ENCODE peak calls at places on chromosomes 12 and 14, in seven cellular contexts. One of them, this sample, is unnamed.

GRCh38 chr12:118983147-118983824 is 1.9 kb downstream of the SRRM4 start:
- DNase-seq in transverse colon: no peak
- DNase-seq in breast epithelium: no peak
- DNase-seq in HCT116: no peak
- DNase-seq in sigmoid colon: no peak
- DNase-seq in K562: no peak
- DNase-seq in GM12878: no peak
- DNase-seq in this sample: no peak

GRCh38 chr14:28468191-28469151 is 298.1 kb upstream of the FOXG1 start:
- DNase-seq in transverse colon: no peak
- DNase-seq in breast epithelium: no peak
- DNase-seq in HCT116: no peak
- DNase-seq in sigmoid colon: no peak
- DNase-seq in K562: no peak
- DNase-seq in GM12878: no peak
- DNase-seq in this sample: no peak

GRCh38 chr14:105026789-105027563 is 6.1 kb upstream of the CDCA4 start:
- DNase-seq in transverse colon: no peak
- DNase-seq in breast epithelium: no peak
- DNase-seq in HCT116: peak
- DNase-seq in sigmoid colon: no peak
- DNase-seq in K562: no peak
- DNase-seq in GM12878: no peak
- DNase-seq in this sample: no peak

GRCh38 chr14:64634558-64634957 is 69.7 kb upstream of the PLEKHG3 start:
- DNase-seq in transverse colon: no peak
- DNase-seq in breast epithelium: no peak
- DNase-seq in HCT116: no peak
- DNase-seq in sigmoid colon: peak
- DNase-seq in K562: no peak
- DNase-seq in GM12878: no peak
- DNase-seq in this sample: no peak

GRCh38 chr14:102795060-102795925 is 18.0 kb downstream of the TRAF3 start:
- DNase-seq in transverse colon: peak
- DNase-seq in breast epithelium: no peak
- DNase-seq in HCT116: no peak
- DNase-seq in sigmoid colon: peak
- DNase-seq in K562: no peak
- DNase-seq in GM12878: no peak
- DNase-seq in this sample: no peak

GRCh38 chr12:10304161-10304574 is 3.5 kb upstream of the KLRD1 start:
- DNase-seq in transverse colon: no peak
- DNase-seq in breast epithelium: no peak
- DNase-seq in HCT116: no peak
- DNase-seq in sigmoid colon: no peak
- DNase-seq in K562: no peak
- DNase-seq in GM12878: no peak
- DNase-seq in this sample: no peak

GRCh38 chr12:68245071-68246021 is 8.1 kb downstream of the IL22 start:
- DNase-seq in transverse colon: no peak
- DNase-seq in breast epithelium: no peak
- DNase-seq in HCT116: no peak
- DNase-seq in sigmoid colon: no peak
- DNase-seq in K562: no peak
- DNase-seq in GM12878: no peak
- DNase-seq in this sample: no peak

GRCh38 chr12:77124767-77125166 is 59.4 kb upstream of the E2F7 start:
- DNase-seq in transverse colon: no peak
- DNase-seq in breast epithelium: no peak
- DNase-seq in HCT116: no peak
- DNase-seq in sigmoid colon: no peak
- DNase-seq in K562: no peak
- DNase-seq in GM12878: no peak
- DNase-seq in this sample: no peak

GRCh38 chr12:64780531-64781373 is 21.5 kb upstream of the GNS start:
- DNase-seq in transverse colon: peak
- DNase-seq in breast epithelium: no peak
- DNase-seq in HCT116: no peak
- DNase-seq in sigmoid colon: peak
- DNase-seq in K562: peak
- DNase-seq in GM12878: no peak
- DNase-seq in this sample: peak

GRCh38 chr14:77580964-77581505 is 35.4 kb downstream of the SPTLC2 start:
- DNase-seq in transverse colon: no peak
- DNase-seq in breast epithelium: no peak
- DNase-seq in HCT116: no peak
- DNase-seq in sigmoid colon: no peak
- DNase-seq in K562: no peak
- DNase-seq in GM12878: peak
- DNase-seq in this sample: peak

GRCh38 chr14:22657861-22658260 is 13.7 kb upstream of the OR6J1 start:
- DNase-seq in transverse colon: no peak
- DNase-seq in breast epithelium: no peak
- DNase-seq in HCT116: no peak
- DNase-seq in sigmoid colon: no peak
- DNase-seq in K562: no peak
- DNase-seq in GM12878: no peak
- DNase-seq in this sample: no peak

GRCh38 chr12:51895378-51896135 is 7.7 kb downstream of the ANKRD33 start:
- DNase-seq in transverse colon: no peak
- DNase-seq in breast epithelium: no peak
- DNase-seq in HCT116: no peak
- DNase-seq in sigmoid colon: peak
- DNase-seq in K562: no peak
- DNase-seq in GM12878: no peak
- DNase-seq in this sample: no peak

GRCh38 chr12:115213538-115213961 is 529.6 kb upstream of the TBX3 start:
- DNase-seq in transverse colon: no peak
- DNase-seq in breast epithelium: no peak
- DNase-seq in HCT116: no peak
- DNase-seq in sigmoid colon: no peak
- DNase-seq in K562: no peak
- DNase-seq in GM12878: no peak
- DNase-seq in this sample: no peak

GRCh38 chr12:82912406-82912805 is 225.7 kb downstream of the TMTC2 start:
- DNase-seq in transverse colon: no peak
- DNase-seq in breast epithelium: no peak
- DNase-seq in HCT116: no peak
- DNase-seq in sigmoid colon: no peak
- DNase-seq in K562: no peak
- DNase-seq in GM12878: no peak
- DNase-seq in this sample: no peak

GRCh38 chr14:82075566-82075965 is 541.9 kb upstream of the SEL1L start:
- DNase-seq in transverse colon: no peak
- DNase-seq in breast epithelium: no peak
- DNase-seq in HCT116: no peak
- DNase-seq in sigmoid colon: no peak
- DNase-seq in K562: no peak
- DNase-seq in GM12878: no peak
- DNase-seq in this sample: no peak

GRCh38 chr12:57135487-57135886 is 7.2 kb downstream of the LRP1 start:
- DNase-seq in transverse colon: peak
- DNase-seq in breast epithelium: no peak
- DNase-seq in HCT116: no peak
- DNase-seq in sigmoid colon: peak
- DNase-seq in K562: no peak
- DNase-seq in GM12878: no peak
- DNase-seq in this sample: no peak

GRCh38 chr12:52645982-52646381 is 6.0 kb downstream of the KRT2 start:
- DNase-seq in transverse colon: no peak
- DNase-seq in breast epithelium: no peak
- DNase-seq in HCT116: no peak
- DNase-seq in sigmoid colon: no peak
- DNase-seq in K562: no peak
- DNase-seq in GM12878: no peak
- DNase-seq in this sample: no peak

GRCh38 chr14:94278732-94279131 is 14.3 kb downstream of the SERPINA10 start:
- DNase-seq in transverse colon: no peak
- DNase-seq in breast epithelium: no peak
- DNase-seq in HCT116: no peak
- DNase-seq in sigmoid colon: no peak
- DNase-seq in K562: no peak
- DNase-seq in GM12878: no peak
- DNase-seq in this sample: no peak

GRCh38 chr12:51351913-51352532 is 5.5 kb upstream of the CELA1 start:
- DNase-seq in transverse colon: peak
- DNase-seq in breast epithelium: no peak
- DNase-seq in HCT116: peak
- DNase-seq in sigmoid colon: no peak
- DNase-seq in K562: peak
- DNase-seq in GM12878: no peak
- DNase-seq in this sample: no peak

DNA sequence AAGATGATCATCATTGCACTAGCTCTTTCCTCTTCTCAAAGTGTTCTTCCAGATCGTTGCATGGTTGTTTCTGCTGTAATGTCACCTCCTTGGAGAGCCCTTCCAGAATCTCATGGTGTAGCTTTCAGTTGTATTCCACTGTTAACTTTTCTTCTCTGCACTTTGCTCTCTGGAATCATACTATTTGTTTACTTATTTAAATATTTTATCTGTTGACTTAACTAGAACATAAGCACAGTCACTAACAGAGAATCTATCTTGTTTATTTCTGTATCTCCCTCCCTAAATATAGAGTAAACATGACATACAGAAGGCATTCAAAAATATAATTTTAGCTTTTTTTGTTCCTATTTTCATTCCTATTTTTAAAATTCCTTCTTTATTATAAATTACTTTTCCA is 11.8 kb downstream of the LIN7A start:
- DNase-seq in transverse colon: no peak
- DNase-seq in breast epithelium: no peak
- DNase-seq in HCT116: no peak
- DNase-seq in sigmoid colon: no peak
- DNase-seq in K562: no peak
- DNase-seq in GM12878: no peak
- DNase-seq in this sample: no peak
- TF ChIP-seq POLR2AphosphoS5 in transverse colon: no peak
- TF ChIP-seq POLR2AphosphoS5 in breast epithelium: no peak
- TF ChIP-seq POLR2AphosphoS5 in HCT116: no peak
- TF ChIP-seq POLR2AphosphoS5 in sigmoid colon: no peak
- TF ChIP-seq POLR2AphosphoS5 in K562: no peak
- TF ChIP-seq POLR2AphosphoS5 in GM12878: no peak
- TF ChIP-seq POLR2AphosphoS5 in this sample: no peak

DNA sequence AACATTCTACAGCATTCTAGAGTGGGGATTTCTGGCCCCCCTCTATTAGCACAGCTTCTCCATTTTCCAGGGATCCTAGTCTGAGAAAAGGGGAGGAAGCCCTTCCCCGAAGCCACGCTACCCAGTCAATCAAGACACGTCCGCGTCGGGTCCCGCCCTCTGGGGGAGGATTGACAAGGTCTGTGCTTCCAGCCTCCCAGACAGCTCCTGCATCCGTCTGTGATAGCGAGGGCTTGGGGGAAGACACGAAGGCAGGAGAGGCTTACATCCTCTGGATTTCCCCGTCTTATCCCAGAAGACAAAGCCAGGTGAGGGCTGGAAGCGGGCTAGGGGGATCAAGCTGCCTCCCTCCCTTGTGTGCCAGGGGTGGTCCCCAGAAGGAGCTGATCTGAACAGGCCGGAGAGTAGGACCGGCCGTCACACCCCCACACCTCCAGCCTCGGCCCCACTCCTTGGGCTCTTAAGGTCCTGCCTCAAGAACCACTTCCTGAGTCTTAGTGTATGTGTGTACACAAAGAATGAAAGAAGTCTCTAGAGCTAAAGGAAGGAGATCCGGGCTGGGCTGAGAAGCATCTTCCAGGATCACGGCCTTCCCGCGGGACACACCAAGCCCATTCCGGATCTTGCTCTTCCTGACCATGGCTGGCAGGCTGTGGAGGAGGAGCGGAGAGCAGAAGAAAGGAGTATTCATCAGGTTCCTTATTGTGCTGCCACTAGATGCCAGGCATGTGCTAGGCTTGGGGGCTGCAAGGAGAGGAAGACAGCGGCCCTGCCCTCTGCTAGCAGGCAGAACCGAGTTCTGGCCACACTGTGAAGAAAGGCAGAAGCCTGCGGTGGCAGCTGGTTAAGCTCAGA is 1.0 kb upstream of the CD63 start:
- DNase-seq in transverse colon: peak
- DNase-seq in breast epithelium: peak
- DNase-seq in HCT116: peak
- DNase-seq in sigmoid colon: peak
- DNase-seq in K562: peak
- DNase-seq in GM12878: no peak
- DNase-seq in this sample: peak
- TF ChIP-seq POLR2A in transverse colon: peak
- TF ChIP-seq POLR2A in breast epithelium: peak
- TF ChIP-seq POLR2A in HCT116: no peak
- TF ChIP-seq POLR2A in sigmoid colon: peak
- TF ChIP-seq POLR2A in K562: peak
- TF ChIP-seq POLR2A in GM12878: peak
- TF ChIP-seq POLR2A in this sample: peak

DNA sequence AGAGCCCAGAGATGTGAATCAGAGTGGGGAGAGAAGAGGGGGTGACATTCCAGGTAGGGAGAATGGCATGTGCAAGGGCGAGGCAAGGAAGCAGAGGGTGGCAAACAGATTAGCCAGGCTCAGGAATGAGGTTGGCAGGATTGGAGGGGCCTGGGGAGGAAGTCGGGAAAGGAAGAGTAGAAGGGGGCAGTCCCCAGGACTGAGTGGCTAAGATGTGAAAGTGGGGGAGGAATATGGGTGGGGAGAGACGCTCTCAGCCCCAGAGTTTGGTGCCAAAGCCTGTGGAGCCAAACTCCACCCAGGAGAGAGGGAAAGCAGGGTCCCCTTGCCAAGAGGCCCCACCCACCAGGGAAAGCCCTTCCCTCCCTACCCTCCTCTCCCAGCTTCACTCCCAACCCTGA is 5.5 kb upstream of the HDAC7 start:
- DNase-seq in transverse colon: no peak
- DNase-seq in breast epithelium: no peak
- DNase-seq in HCT116: no peak
- DNase-seq in sigmoid colon: peak
- DNase-seq in K562: no peak
- DNase-seq in GM12878: no peak
- DNase-seq in this sample: no peak
- TF ChIP-seq POLR2AphosphoS5 in transverse colon: no peak
- TF ChIP-seq POLR2AphosphoS5 in breast epithelium: peak
- TF ChIP-seq POLR2AphosphoS5 in HCT116: no peak
- TF ChIP-seq POLR2AphosphoS5 in sigmoid colon: no peak
- TF ChIP-seq POLR2AphosphoS5 in K562: no peak
- TF ChIP-seq POLR2AphosphoS5 in GM12878: no peak
- TF ChIP-seq POLR2AphosphoS5 in this sample: no peak

GRCh38 chr14:96239759-96240158 is 16.3 kb upstream of the BDKRB1 start:
- DNase-seq in transverse colon: peak
- DNase-seq in breast epithelium: no peak
- DNase-seq in HCT116: no peak
- DNase-seq in sigmoid colon: no peak
- DNase-seq in K562: no peak
- DNase-seq in GM12878: no peak
- DNase-seq in this sample: no peak
- TF ChIP-seq POLR2A in transverse colon: peak
- TF ChIP-seq POLR2A in breast epithelium: no peak
- TF ChIP-seq POLR2A in HCT116: no peak
- TF ChIP-seq POLR2A in sigmoid colon: no peak
- TF ChIP-seq POLR2A in K562: no peak
- TF ChIP-seq POLR2A in GM12878: no peak
- TF ChIP-seq POLR2A in this sample: no peak

DNA sequence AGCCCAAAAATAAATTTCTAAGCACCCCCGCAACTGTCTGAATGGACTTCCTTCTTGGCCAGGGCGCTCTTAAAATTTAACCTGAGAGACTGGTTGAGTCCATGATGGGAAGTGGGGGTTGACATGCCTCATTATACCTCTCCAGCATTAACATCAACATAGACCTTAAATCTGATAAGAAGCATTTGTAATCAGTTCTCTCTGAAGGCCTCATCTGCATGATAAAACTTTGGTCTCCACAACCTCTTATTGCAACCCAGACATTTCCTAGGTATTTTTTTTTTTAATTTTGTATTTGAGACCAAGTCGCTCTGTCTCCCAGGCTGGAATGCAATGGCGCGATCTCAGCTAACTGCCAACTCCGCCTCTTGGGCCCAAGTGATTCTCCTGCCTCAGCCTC is 10.4 kb upstream of the SLC8B1 start:
- DNase-seq in transverse colon: no peak
- DNase-seq in breast epithelium: no peak
- DNase-seq in HCT116: no peak
- DNase-seq in sigmoid colon: no peak
- DNase-seq in K562: no peak
- DNase-seq in GM12878: no peak
- DNase-seq in this sample: no peak
- TF ChIP-seq POLR2AphosphoS5 in transverse colon: no peak
- TF ChIP-seq POLR2AphosphoS5 in breast epithelium: no peak
- TF ChIP-seq POLR2AphosphoS5 in HCT116: no peak
- TF ChIP-seq POLR2AphosphoS5 in sigmoid colon: no peak
- TF ChIP-seq POLR2AphosphoS5 in K562: no peak
- TF ChIP-seq POLR2AphosphoS5 in GM12878: no peak
- TF ChIP-seq POLR2AphosphoS5 in this sample: no peak